ENCODE peak calls at places on chromosome 10, in seven cellular contexts. One of them, this sample, is unnamed.

GRCh38 chr10:17585001-17585400 is 32.2 kb downstream of the HACD1 start:
- DNase-seq in Caco-2: no peak
- DNase-seq in esophagus squamous epithelium: no peak
- DNase-seq in GM06990: no peak
- DNase-seq in AG09319: no peak
- DNase-seq in epithelial cell of proximal tubule: no peak
- DNase-seq in heart left ventricle: no peak
- DNase-seq in this sample: no peak

GRCh38 chr10:78427497-78428031 is 393.9 kb downstream of the RPS24 start:
- DNase-seq in AG09319: no peak
- DNase-seq in GM06990: no peak
- DNase-seq in Caco-2: no peak
- DNase-seq in heart left ventricle: no peak
- DNase-seq in esophagus squamous epithelium: no peak
- DNase-seq in epithelial cell of proximal tubule: no peak
- DNase-seq in this sample: no peak

GRCh38 chr10:83991986-83992753 is 147.1 kb upstream of the GHITM start:
- DNase-seq in AG09319: no peak
- DNase-seq in Caco-2: peak
- DNase-seq in epithelial cell of proximal tubule: peak
- DNase-seq in esophagus squamous epithelium: no peak
- DNase-seq in heart left ventricle: no peak
- DNase-seq in GM06990: no peak
- DNase-seq in this sample: no peak

GRCh38 chr10:46077141-46077554 is 31.1 kb upstream of the MSMB start:
- DNase-seq in heart left ventricle: no peak
- DNase-seq in esophagus squamous epithelium: no peak
- DNase-seq in GM06990: no peak
- DNase-seq in AG09319: no peak
- DNase-seq in epithelial cell of proximal tubule: no peak
- DNase-seq in Caco-2: no peak
- DNase-seq in this sample: no peak

GRCh38 chr10:21368022-21368582 is 157.4 kb downstream of the SKIDA1 start:
- DNase-seq in epithelial cell of proximal tubule: no peak
- DNase-seq in AG09319: no peak
- DNase-seq in GM06990: no peak
- DNase-seq in esophagus squamous epithelium: no peak
- DNase-seq in heart left ventricle: no peak
- DNase-seq in Caco-2: no peak
- DNase-seq in this sample: no peak

GRCh38 chr10:118853916-118854315 is 99.1 kb upstream of the CACUL1 start:
- DNase-seq in heart left ventricle: no peak
- DNase-seq in AG09319: no peak
- DNase-seq in GM06990: no peak
- DNase-seq in Caco-2: no peak
- DNase-seq in epithelial cell of proximal tubule: no peak
- DNase-seq in esophagus squamous epithelium: no peak
- DNase-seq in this sample: no peak

GRCh38 chr10:72261323-72262018 is 12.3 kb upstream of the DDIT4 start:
- DNase-seq in esophagus squamous epithelium: no peak
- DNase-seq in Caco-2: peak
- DNase-seq in AG09319: no peak
- DNase-seq in heart left ventricle: no peak
- DNase-seq in epithelial cell of proximal tubule: no peak
- DNase-seq in GM06990: no peak
- DNase-seq in this sample: no peak

GRCh38 chr10:100370561-100370975 is 23.5 kb downstream of the SCD start:
- DNase-seq in Caco-2: peak
- DNase-seq in AG09319: no peak
- DNase-seq in epithelial cell of proximal tubule: no peak
- DNase-seq in GM06990: no peak
- DNase-seq in esophagus squamous epithelium: no peak
- DNase-seq in heart left ventricle: no peak
- DNase-seq in this sample: no peak

GRCh38 chr10:16594106-16594505 is 72.4 kb upstream of the C1QL3 start:
- DNase-seq in esophagus squamous epithelium: no peak
- DNase-seq in Caco-2: no peak
- DNase-seq in GM06990: no peak
- DNase-seq in heart left ventricle: no peak
- DNase-seq in epithelial cell of proximal tubule: no peak
- DNase-seq in AG09319: no peak
- DNase-seq in this sample: no peak

GRCh38 chr10:125060486-125060850 is 99.9 kb downstream of the CTBP2 start:
- DNase-seq in AG09319: peak
- DNase-seq in Caco-2: no peak
- DNase-seq in heart left ventricle: no peak
- DNase-seq in GM06990: no peak
- DNase-seq in epithelial cell of proximal tubule: peak
- DNase-seq in esophagus squamous epithelium: no peak
- DNase-seq in this sample: no peak

GRCh38 chr10:60816624-60817023 is 38.3 kb downstream of the CDK1 start:
- DNase-seq in Caco-2: peak
- DNase-seq in epithelial cell of proximal tubule: no peak
- DNase-seq in AG09319: peak
- DNase-seq in heart left ventricle: no peak
- DNase-seq in esophagus squamous epithelium: no peak
- DNase-seq in GM06990: peak
- DNase-seq in this sample: peak

GRCh38 chr10:117000580-117000979 is 4.4 kb downstream of the SHTN1 start:
- DNase-seq in GM06990: no peak
- DNase-seq in epithelial cell of proximal tubule: no peak
- DNase-seq in esophagus squamous epithelium: no peak
- DNase-seq in Caco-2: no peak
- DNase-seq in AG09319: no peak
- DNase-seq in heart left ventricle: no peak
- DNase-seq in this sample: no peak

GRCh38 chr10:90871279-90871760 is 454 bp upstream of the RPP30 start:
- DNase-seq in AG09319: no peak
- DNase-seq in Caco-2: peak
- DNase-seq in epithelial cell of proximal tubule: peak
- DNase-seq in heart left ventricle: no peak
- DNase-seq in esophagus squamous epithelium: no peak
- DNase-seq in GM06990: peak
- DNase-seq in this sample: no peak

GRCh38 chr10:80458638-80459037 is 4.5 kb downstream of the TSPAN14 start:
- DNase-seq in Caco-2: no peak
- DNase-seq in GM06990: no peak
- DNase-seq in AG09319: no peak
- DNase-seq in esophagus squamous epithelium: no peak
- DNase-seq in epithelial cell of proximal tubule: no peak
- DNase-seq in heart left ventricle: no peak
- DNase-seq in this sample: no peak

GRCh38 chr10:34492081-34492480 is 323.0 kb downstream of the PARD3 start:
- DNase-seq in Caco-2: no peak
- DNase-seq in epithelial cell of proximal tubule: no peak
- DNase-seq in heart left ventricle: no peak
- DNase-seq in GM06990: no peak
- DNase-seq in AG09319: no peak
- DNase-seq in esophagus squamous epithelium: no peak
- DNase-seq in this sample: no peak

GRCh38 chr10:72088879-72089585 is 681 bp upstream of the SPOCK2 start:
- DNase-seq in esophagus squamous epithelium: no peak
- DNase-seq in heart left ventricle: no peak
- DNase-seq in AG09319: no peak
- DNase-seq in GM06990: no peak
- DNase-seq in epithelial cell of proximal tubule: no peak
- DNase-seq in Caco-2: no peak
- DNase-seq in this sample: no peak

GRCh38 chr10:98331888-98332287 is 63.9 kb upstream of the LOXL4 start:
- DNase-seq in esophagus squamous epithelium: no peak
- DNase-seq in epithelial cell of proximal tubule: no peak
- DNase-seq in Caco-2: no peak
- DNase-seq in heart left ventricle: no peak
- DNase-seq in AG09319: no peak
- DNase-seq in GM06990: no peak
- DNase-seq in this sample: no peak

GRCh38 chr10:10642741-10643280 is 374.9 kb upstream of the CELF2 start:
- DNase-seq in AG09319: no peak
- DNase-seq in esophagus squamous epithelium: no peak
- DNase-seq in Caco-2: no peak
- DNase-seq in heart left ventricle: peak
- DNase-seq in epithelial cell of proximal tubule: no peak
- DNase-seq in GM06990: no peak
- DNase-seq in this sample: no peak

GRCh38 chr10:119478111-119479047 is 64.1 kb downstream of the RGS10 start:
- DNase-seq in GM06990: peak
- DNase-seq in AG09319: no peak
- DNase-seq in heart left ventricle: no peak
- DNase-seq in esophagus squamous epithelium: no peak
- DNase-seq in Caco-2: no peak
- DNase-seq in epithelial cell of proximal tubule: no peak
- DNase-seq in this sample: no peak

GRCh38 chr10:59279476-59279875 is 82.9 kb downstream of the FAM13C start:
- DNase-seq in epithelial cell of proximal tubule: no peak
- DNase-seq in esophagus squamous epithelium: no peak
- DNase-seq in heart left ventricle: no peak
- DNase-seq in GM06990: no peak
- DNase-seq in Caco-2: no peak
- DNase-seq in AG09319: no peak
- DNase-seq in this sample: no peak

GRCh38 chr10:80206277-80206655 is 929 bp upstream of the ANXA11 start:
- DNase-seq in epithelial cell of proximal tubule: no peak
- DNase-seq in AG09319: no peak
- DNase-seq in GM06990: no peak
- DNase-seq in heart left ventricle: no peak
- DNase-seq in Caco-2: no peak
- DNase-seq in esophagus squamous epithelium: no peak
- DNase-seq in this sample: no peak

GRCh38 chr10:27537812-27538211 is 33.7 kb downstream of the RAB18 start:
- DNase-seq in Caco-2: no peak
- DNase-seq in esophagus squamous epithelium: no peak
- DNase-seq in AG09319: no peak
- DNase-seq in heart left ventricle: no peak
- DNase-seq in epithelial cell of proximal tubule: no peak
- DNase-seq in GM06990: no peak
- DNase-seq in this sample: no peak

GRCh38 chr10:27535312-27535711 is 31.2 kb downstream of the RAB18 start:
- DNase-seq in esophagus squamous epithelium: no peak
- DNase-seq in GM06990: no peak
- DNase-seq in AG09319: no peak
- DNase-seq in epithelial cell of proximal tubule: no peak
- DNase-seq in Caco-2: no peak
- DNase-seq in heart left ventricle: no peak
- DNase-seq in this sample: no peak

GRCh38 chr10:27537166-27537565 is 33.1 kb downstream of the RAB18 start:
- DNase-seq in esophagus squamous epithelium: no peak
- DNase-seq in AG09319: no peak
- DNase-seq in heart left ventricle: no peak
- DNase-seq in Caco-2: no peak
- DNase-seq in GM06990: no peak
- DNase-seq in epithelial cell of proximal tubule: no peak
- DNase-seq in this sample: no peak

GRCh38 chr10:27534341-27534740 is 30.2 kb downstream of the RAB18 start:
- DNase-seq in epithelial cell of proximal tubule: no peak
- DNase-seq in AG09319: no peak
- DNase-seq in heart left ventricle: no peak
- DNase-seq in esophagus squamous epithelium: no peak
- DNase-seq in Caco-2: no peak
- DNase-seq in GM06990: no peak
- DNase-seq in this sample: no peak

DNA sequence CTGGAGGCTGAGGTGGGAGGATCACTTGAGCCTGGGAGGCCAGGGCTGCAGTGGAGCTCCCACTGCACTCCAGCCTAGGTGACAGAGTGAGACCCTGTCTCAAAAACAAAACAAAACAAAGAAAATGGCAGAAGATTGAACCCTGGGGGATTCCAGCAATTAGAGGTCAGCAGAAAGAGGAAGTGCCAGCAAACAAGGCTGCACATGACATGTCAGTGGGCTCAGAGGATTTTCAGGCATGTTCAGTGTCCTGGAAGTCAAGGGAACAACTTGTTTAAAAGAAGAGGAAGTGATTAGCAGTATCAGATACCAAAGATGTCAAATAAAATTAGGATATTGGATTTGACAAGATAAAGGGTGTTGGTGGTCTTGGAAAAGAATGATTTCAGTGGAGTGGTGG is 32.3 kb downstream of the RAB18 start:
- DNase-seq in epithelial cell of proximal tubule: no peak
- DNase-seq in Caco-2: no peak
- DNase-seq in heart left ventricle: no peak
- DNase-seq in AG09319: no peak
- DNase-seq in esophagus squamous epithelium: no peak
- DNase-seq in GM06990: no peak
- DNase-seq in this sample: no peak
- TF ChIP-seq CTCF in epithelial cell of proximal tubule: no peak
- TF ChIP-seq CTCF in Caco-2: no peak
- TF ChIP-seq CTCF in heart left ventricle: no peak
- TF ChIP-seq CTCF in AG09319: no peak
- TF ChIP-seq CTCF in esophagus squamous epithelium: no peak
- TF ChIP-seq CTCF in GM06990: no peak
- TF ChIP-seq CTCF in this sample: no peak

GRCh38 chr10:32211046-32211363 is 136.0 kb downstream of the EPC1 start:
- DNase-seq in esophagus squamous epithelium: no peak
- DNase-seq in GM06990: no peak
- DNase-seq in heart left ventricle: no peak
- DNase-seq in AG09319: no peak
- DNase-seq in epithelial cell of proximal tubule: no peak
- DNase-seq in Caco-2: no peak
- DNase-seq in this sample: no peak
- TF ChIP-seq CTCF in esophagus squamous epithelium: no peak
- TF ChIP-seq CTCF in GM06990: no peak
- TF ChIP-seq CTCF in heart left ventricle: no peak
- TF ChIP-seq CTCF in AG09319: no peak
- TF ChIP-seq CTCF in epithelial cell of proximal tubule: no peak
- TF ChIP-seq CTCF in Caco-2: no peak
- TF ChIP-seq CTCF in this sample: no peak

DNA sequence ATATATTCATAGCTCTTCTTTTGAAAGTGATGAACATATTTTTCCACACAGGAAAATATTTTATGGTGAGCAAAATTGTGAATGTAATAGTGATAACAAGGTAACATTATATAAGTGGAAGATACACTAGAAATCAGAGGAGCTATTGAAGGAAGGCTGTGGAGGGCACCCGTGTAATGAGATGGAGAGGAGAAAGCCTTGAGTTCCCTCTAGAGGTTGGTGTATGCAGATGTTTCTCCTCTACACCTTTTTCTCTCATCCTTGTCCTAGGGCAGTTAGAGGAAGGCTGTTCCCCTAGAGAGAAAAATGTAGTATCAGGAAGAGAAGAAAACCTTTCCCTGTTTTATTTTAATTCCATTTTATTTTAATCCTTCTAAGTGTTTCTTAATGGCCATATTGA is 54.6 kb upstream of the NRG3 start:
- DNase-seq in epithelial cell of proximal tubule: peak
- DNase-seq in esophagus squamous epithelium: no peak
- DNase-seq in Caco-2: peak
- DNase-seq in AG09319: no peak
- DNase-seq in heart left ventricle: no peak
- DNase-seq in GM06990: no peak
- DNase-seq in this sample: no peak
- TF ChIP-seq CTCF in epithelial cell of proximal tubule: peak
- TF ChIP-seq CTCF in esophagus squamous epithelium: no peak
- TF ChIP-seq CTCF in Caco-2: peak
- TF ChIP-seq CTCF in AG09319: no peak
- TF ChIP-seq CTCF in heart left ventricle: no peak
- TF ChIP-seq CTCF in GM06990: no peak
- TF ChIP-seq CTCF in this sample: no peak

DNA sequence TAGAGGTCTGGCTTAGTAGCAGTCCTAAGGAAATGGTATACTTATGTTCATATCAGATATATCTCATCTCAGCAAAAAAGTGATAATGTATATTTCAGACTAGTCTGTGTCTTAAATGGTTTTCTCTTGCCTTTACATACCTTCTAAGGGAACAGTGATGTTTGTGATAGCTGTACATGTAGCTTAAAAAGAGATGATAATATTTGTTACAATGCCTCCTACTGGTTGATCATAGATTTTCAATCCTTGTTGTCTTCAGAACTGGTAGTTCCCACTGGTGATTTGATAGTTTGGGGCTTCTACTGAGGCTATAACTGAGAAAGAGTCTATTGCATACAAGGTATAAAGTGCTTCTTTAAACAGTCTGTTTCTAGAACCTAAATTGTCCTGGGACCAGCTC is 90.1 kb downstream of the BTRC start:
- DNase-seq in AG09319: no peak
- DNase-seq in epithelial cell of proximal tubule: no peak
- DNase-seq in Caco-2: no peak
- DNase-seq in esophagus squamous epithelium: no peak
- DNase-seq in heart left ventricle: no peak
- DNase-seq in GM06990: no peak
- DNase-seq in this sample: no peak
- TF ChIP-seq CTCF in AG09319: peak
- TF ChIP-seq CTCF in epithelial cell of proximal tubule: peak
- TF ChIP-seq CTCF in Caco-2: peak
- TF ChIP-seq CTCF in esophagus squamous epithelium: peak
- TF ChIP-seq CTCF in heart left ventricle: no peak
- TF ChIP-seq CTCF in GM06990: peak
- TF ChIP-seq CTCF in this sample: no peak